ENCODE peak calls at places on chromosome 1, in five cellular contexts. One of them, this sample, is unnamed.

GRCh38 chr1:201719812-201720521 is 109.0 kb upstream of the IPO9 start:
- DNase-seq in astrocyte: peak; percentile 59
- DNase-seq in SK-N-SH: no peak
- DNase-seq in fibroblast of lung: peak; percentile 69
- DNase-seq in GM23338: no peak
- DNase-seq in this sample: peak; percentile 90

GRCh38 chr1:34896612-34897011 is 32.8 kb downstream of the DLGAP3 start:
- DNase-seq in fibroblast of lung: no peak
- DNase-seq in astrocyte: no peak
- DNase-seq in GM23338: no peak
- DNase-seq in SK-N-SH: no peak
- DNase-seq in this sample: no peak

GRCh38 chr1:206705744-206706297 is 21.1 kb downstream of the MAPKAPK2 start:
- DNase-seq in astrocyte: peak; percentile 47
- DNase-seq in GM23338: no peak
- DNase-seq in SK-N-SH: no peak
- DNase-seq in fibroblast of lung: peak; percentile 56
- DNase-seq in this sample: peak; percentile 50

GRCh38 chr1:172206256-172206655 is 214.2 kb upstream of the C1orf105 start:
- DNase-seq in SK-N-SH: no peak
- DNase-seq in fibroblast of lung: no peak
- DNase-seq in GM23338: no peak
- DNase-seq in astrocyte: no peak
- DNase-seq in this sample: no peak

GRCh38 chr1:224182057-224182865 is 779 bp upstream of the DEGS1 start:
- DNase-seq in GM23338: no peak
- DNase-seq in fibroblast of lung: no peak
- DNase-seq in SK-N-SH: no peak
- DNase-seq in astrocyte: no peak
- DNase-seq in this sample: no peak

GRCh38 chr1:207077470-207078377 is 10.9 kb upstream of the C4BPB start:
- DNase-seq in SK-N-SH: peak; percentile 59
- DNase-seq in fibroblast of lung: peak; percentile 57
- DNase-seq in GM23338: peak; percentile 74
- DNase-seq in astrocyte: peak; percentile 44
- DNase-seq in this sample: peak; percentile 75

GRCh38 chr1:223244366-223245103 is 101.5 kb upstream of the TLR5 start:
- DNase-seq in GM23338: no peak
- DNase-seq in fibroblast of lung: peak; percentile 35
- DNase-seq in SK-N-SH: peak; percentile 37
- DNase-seq in astrocyte: peak; percentile 35
- DNase-seq in this sample: peak; percentile 21

GRCh38 chr1:185162491-185162890 is 5.5 kb downstream of the SWT1 start:
- DNase-seq in SK-N-SH: no peak
- DNase-seq in GM23338: no peak
- DNase-seq in fibroblast of lung: no peak
- DNase-seq in astrocyte: no peak
- DNase-seq in this sample: no peak

GRCh38 chr1:19877821-19878636 is 4.2 kb upstream of the OTUD3 start:
- DNase-seq in astrocyte: no peak
- DNase-seq in SK-N-SH: no peak
- DNase-seq in GM23338: peak; percentile 25
- DNase-seq in fibroblast of lung: no peak
- DNase-seq in this sample: peak; percentile 33

GRCh38 chr1:7552402-7552801 is 218.7 kb upstream of the VAMP3 start:
- DNase-seq in astrocyte: peak; percentile 37
- DNase-seq in GM23338: no peak
- DNase-seq in fibroblast of lung: peak; percentile 59
- DNase-seq in SK-N-SH: no peak
- DNase-seq in this sample: no peak

DNA sequence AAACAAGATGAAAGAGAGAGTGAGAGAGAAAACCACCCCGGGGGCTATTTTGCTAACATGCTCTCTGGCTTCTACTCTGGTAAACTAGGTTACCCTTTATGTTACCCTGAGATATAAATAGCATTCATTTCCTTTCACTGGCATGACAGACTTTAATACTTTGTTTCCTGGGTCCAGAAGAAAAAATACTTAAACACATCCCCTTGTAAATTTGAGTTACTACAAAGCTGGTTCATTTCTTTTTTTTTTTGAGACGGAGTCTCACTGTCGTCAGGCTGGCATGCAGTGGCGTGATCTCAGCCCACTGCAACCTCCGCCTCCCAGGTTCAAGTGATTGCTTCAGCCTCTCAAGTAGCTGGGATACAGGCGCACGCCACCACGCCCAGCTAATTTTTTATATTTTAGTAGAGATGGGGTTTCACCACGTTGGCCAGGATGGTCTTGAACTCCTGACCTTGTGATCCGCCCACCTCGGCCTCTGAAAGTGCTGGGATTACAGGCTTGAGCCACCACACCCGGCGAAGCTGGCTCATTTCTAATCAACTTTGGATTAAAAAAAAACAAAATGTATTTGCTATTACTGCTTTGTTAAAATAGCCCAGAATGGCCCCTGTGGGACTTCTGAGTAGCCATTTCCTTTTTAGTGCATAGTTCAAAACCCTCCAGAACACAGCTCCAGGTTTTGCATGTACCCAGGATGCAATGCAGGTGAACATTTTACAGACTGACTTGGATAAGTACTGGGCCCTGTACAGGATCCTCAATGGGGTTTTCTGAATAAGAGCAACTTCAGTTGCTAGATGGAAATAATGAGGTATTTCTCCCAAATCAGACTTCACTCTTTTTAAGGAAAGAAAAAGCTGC is 20.6 kb downstream of the INPP5B start:
- DNase-seq in GM23338: no peak
- DNase-seq in fibroblast of lung: no peak
- DNase-seq in SK-N-SH: no peak
- DNase-seq in astrocyte: no peak
- DNase-seq in this sample: no peak
- H3K4me2 ChIP-seq in GM23338: no peak overlapping the region
- H3K4me2 ChIP-seq in fibroblast of lung: no peak overlapping the region
- H3K4me2 ChIP-seq in SK-N-SH: no peak overlapping the region
- H3K4me2 ChIP-seq in astrocyte: no peak overlapping the region
- H3K4me2 ChIP-seq in this sample: no peak overlapping the region

DNA sequence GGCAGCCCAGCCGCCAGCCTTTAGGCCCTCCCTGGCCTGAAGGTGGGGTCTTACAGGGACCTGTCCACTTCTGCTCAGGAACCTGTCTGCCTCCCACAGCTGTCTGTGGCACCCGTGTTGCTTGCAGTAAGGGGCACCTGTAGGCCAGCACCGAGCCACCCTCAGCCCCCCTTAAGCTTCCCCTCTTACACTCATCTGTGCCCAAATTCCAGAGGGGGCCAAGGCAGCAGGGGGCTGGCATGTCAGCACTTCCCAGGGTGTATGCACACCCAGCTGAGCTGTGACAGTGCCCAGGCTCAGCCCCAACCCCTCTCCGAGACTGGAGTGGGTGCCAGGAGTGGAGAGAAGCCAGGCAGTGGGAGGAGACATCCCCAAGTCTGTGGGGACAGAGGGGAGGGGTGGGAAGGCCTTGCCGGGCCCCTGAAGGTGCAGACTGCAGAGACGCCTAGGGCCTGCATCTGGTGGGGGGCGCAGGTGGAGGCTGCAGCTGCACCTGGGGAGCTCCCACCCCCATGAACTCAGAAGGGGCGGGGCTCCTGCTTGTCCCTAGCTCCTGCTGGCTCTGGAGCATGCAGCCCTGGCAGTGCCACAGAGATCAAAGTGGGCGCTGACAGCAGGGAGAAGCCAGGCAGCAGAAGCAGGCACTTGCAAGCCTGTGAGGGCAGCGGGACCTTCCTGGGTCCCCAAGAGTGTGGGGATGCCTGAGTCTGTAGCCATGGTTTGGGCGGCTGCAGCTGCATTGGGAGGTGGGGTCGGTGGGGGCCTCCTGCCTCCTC is 5.4 kb upstream of the SLC2A7 start:
- DNase-seq in astrocyte: no peak
- DNase-seq in fibroblast of lung: no peak
- DNase-seq in GM23338: no peak
- DNase-seq in SK-N-SH: no peak
- DNase-seq in this sample: no peak
- H3K4me2 ChIP-seq in astrocyte: no peak overlapping the region
- H3K4me2 ChIP-seq in fibroblast of lung: no peak overlapping the region
- H3K4me2 ChIP-seq in GM23338: no peak overlapping the region
- H3K4me2 ChIP-seq in SK-N-SH: no peak overlapping the region
- H3K4me2 ChIP-seq in this sample: no peak overlapping the region

GRCh38 chr1:239123243-239123642 is 263.1 kb upstream of the CHRM3 start:
- DNase-seq in astrocyte: no peak
- DNase-seq in SK-N-SH: no peak
- DNase-seq in fibroblast of lung: no peak
- DNase-seq in GM23338: no peak
- DNase-seq in this sample: no peak
- H3K4me2 ChIP-seq in astrocyte: no peak overlapping the region
- H3K4me2 ChIP-seq in SK-N-SH: no peak overlapping the region
- H3K4me2 ChIP-seq in fibroblast of lung: no peak overlapping the region
- H3K4me2 ChIP-seq in GM23338: no peak overlapping the region
- H3K4me2 ChIP-seq in this sample: no peak overlapping the region

DNA sequence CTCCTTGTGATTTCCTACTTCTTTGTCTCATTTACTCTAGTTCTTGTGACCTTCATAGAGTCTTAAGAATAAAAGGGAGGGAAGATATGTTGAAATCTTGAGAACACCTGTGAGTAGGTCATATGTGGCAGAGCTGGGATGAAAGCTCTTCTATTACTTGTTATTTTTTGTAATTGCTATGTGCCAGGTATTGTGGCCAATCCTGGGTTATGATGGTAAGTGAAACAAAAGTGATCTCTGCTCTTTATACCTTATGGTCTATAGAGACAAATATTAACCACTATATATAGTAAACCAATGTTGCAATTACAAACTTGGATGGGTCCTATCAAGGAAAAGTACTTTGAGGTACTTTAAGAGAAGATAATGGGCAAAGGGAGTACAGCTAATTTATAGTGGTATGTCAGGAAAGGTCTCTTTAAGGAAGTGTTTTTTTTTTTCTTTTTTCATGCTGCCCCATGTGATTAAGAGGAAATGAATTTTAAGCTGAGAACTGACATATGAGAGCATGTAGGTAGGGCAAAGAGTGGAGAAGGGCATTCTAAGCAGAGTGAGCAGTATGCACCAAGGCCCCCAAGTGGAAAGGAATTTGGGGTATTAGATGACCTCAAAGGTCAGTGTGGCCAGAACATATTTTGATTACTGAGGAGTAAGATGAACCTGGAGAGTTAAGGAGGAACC is 43.2 kb downstream of the POU2F1 start:
- DNase-seq in astrocyte: no peak
- DNase-seq in GM23338: no peak
- DNase-seq in SK-N-SH: no peak
- DNase-seq in fibroblast of lung: peak; percentile 5
- DNase-seq in this sample: no peak
- H3K4me2 ChIP-seq in astrocyte: no peak overlapping the region
- H3K4me2 ChIP-seq in GM23338: no peak overlapping the region
- H3K4me2 ChIP-seq in SK-N-SH: no peak overlapping the region
- H3K4me2 ChIP-seq in fibroblast of lung: no peak overlapping the region
- H3K4me2 ChIP-seq in this sample: no peak overlapping the region

GRCh38 chr1:117467336-117467735 is 100.1 kb downstream of the MAN1A2 start:
- DNase-seq in GM23338: no peak
- DNase-seq in astrocyte: no peak
- DNase-seq in fibroblast of lung: peak; percentile 10
- DNase-seq in SK-N-SH: no peak
- DNase-seq in this sample: peak; percentile 0

DNA sequence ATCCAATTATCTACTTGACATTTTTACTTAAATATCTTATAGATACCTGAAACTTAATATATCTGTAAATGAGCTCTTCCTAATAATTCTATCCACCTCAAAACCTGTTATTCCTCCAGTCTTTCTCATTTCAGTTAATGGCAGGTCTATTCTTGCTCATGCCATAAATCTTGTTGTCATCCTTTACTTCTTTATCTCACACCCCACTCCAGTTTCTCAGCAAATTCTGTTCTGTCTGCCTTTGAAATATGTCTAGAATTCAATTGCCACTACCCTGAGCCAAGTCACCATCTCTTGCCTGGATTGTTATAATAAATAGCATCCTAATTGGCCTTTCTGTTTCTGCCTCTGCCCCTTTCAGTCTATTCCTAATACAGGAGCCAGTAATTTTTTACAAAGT is 105.8 kb downstream of the MAN1A2 start:
- DNase-seq in astrocyte: no peak
- DNase-seq in GM23338: no peak
- DNase-seq in fibroblast of lung: no peak
- DNase-seq in SK-N-SH: no peak
- DNase-seq in this sample: no peak
- H3K4me2 ChIP-seq in astrocyte: no peak overlapping the region
- H3K4me2 ChIP-seq in GM23338: no peak overlapping the region
- H3K4me2 ChIP-seq in fibroblast of lung: no peak overlapping the region
- H3K4me2 ChIP-seq in SK-N-SH: no peak overlapping the region
- H3K4me2 ChIP-seq in this sample: no peak overlapping the region

DNA sequence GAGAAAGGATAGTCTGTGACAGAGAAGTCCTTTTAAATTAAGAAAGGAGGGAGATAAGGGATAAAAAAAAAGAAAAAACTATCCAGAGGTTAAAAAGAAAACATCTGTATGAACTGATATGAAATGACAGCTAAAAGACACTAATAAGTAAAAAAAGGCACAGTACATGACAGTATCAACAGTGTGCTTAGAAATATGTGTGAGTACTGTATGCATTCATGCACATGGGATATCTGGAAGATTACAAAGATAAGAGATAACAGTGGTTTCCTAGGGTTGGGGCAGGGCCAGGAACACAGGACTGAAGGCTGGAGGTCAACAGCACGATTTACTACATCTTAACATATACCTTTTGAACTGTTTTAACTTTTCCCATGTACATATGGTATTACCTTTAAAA is 13.3 kb downstream of the PTP4A2 start:
- DNase-seq in astrocyte: no peak
- DNase-seq in fibroblast of lung: no peak
- DNase-seq in SK-N-SH: peak; percentile 47
- DNase-seq in GM23338: no peak
- DNase-seq in this sample: no peak
- H3K4me2 ChIP-seq in astrocyte: peak overlapping the region; percentile 2
- H3K4me2 ChIP-seq in fibroblast of lung: no peak overlapping the region
- H3K4me2 ChIP-seq in SK-N-SH: peak overlapping the region; percentile 8
- H3K4me2 ChIP-seq in GM23338: no peak overlapping the region
- H3K4me2 ChIP-seq in this sample: peak overlapping the region; percentile 1

DNA sequence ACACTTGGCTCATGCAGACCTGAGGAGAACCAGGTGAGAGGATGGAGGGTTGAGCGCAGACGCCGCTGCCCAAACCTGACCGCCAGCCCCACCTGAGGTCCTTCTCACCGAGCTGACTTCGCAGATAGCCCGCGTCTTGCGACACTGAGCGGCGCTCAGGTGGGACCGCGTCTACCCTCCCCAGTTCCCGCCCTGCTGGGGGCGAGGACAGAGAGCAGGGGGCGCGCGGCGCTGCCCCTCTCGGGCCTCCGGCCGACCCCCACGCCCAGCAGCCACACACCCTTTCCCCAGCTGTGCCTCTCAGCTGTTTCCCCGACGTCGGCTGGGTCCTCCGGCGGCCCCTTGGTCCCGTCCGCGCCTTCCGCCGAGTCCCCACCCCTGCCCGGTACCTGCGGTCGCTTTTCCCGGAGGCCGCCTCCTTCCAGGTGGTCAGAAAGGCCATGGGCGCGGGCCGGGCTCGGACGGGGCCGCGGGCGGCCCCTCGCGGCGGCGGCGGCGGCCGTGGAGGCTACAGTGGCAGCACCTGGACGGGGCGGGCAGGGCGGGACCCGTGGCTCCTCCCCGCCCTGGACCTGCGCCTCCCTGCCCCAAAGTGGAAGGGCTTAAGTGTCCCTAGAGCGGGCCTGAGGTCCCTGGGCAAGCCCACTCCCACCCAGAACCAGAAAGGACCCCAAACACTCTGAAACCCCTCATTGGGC is 14.4 kb upstream of the TTC39A start:
- DNase-seq in SK-N-SH: peak; percentile 69
- DNase-seq in astrocyte: no peak
- DNase-seq in GM23338: peak; percentile 69
- DNase-seq in fibroblast of lung: no peak
- DNase-seq in this sample: peak; percentile 20
- H3K4me2 ChIP-seq in SK-N-SH: no peak overlapping the region
- H3K4me2 ChIP-seq in astrocyte: peak overlapping the region; percentile 58
- H3K4me2 ChIP-seq in GM23338: peak overlapping the region; percentile 82
- H3K4me2 ChIP-seq in fibroblast of lung: no peak overlapping the region
- H3K4me2 ChIP-seq in this sample: no peak overlapping the region

This sample was measured in GM23248.